ENCODE peak calls at places on chromosomes 3 and 15, in nine cellular contexts. One of them, this sample, is unnamed.

GRCh38 chr15:78680416-78681068 is 39.5 kb upstream of the CHRNB4 start:
- DNase-seq in tibial artery: no peak
- DNase-seq in sigmoid colon: no peak
- DNase-seq in HCT116: no peak
- DNase-seq in CD8-positive, alpha-beta T cell: no peak
- DNase-seq in transverse colon: no peak
- DNase-seq in pancreas: no peak
- DNase-seq in IMR-90: no peak
- DNase-seq in psoas muscle: no peak
- DNase-seq in this sample: no peak

GRCh38 chr3:50238549-50239026 is 2.6 kb downstream of the GNAI2 start:
- DNase-seq in tibial artery: peak; percentile 85
- DNase-seq in sigmoid colon: peak; percentile 96
- DNase-seq in HCT116: no peak
- DNase-seq in CD8-positive, alpha-beta T cell: no peak
- DNase-seq in transverse colon: peak; percentile 93
- DNase-seq in pancreas: peak; percentile 97
- DNase-seq in IMR-90: no peak
- DNase-seq in psoas muscle: peak; percentile 87
- DNase-seq in this sample: no peak

GRCh38 chr3:149620291-149621020 is 37.4 kb downstream of the WWTR1 start:
- DNase-seq in tibial artery: no peak
- DNase-seq in sigmoid colon: no peak
- DNase-seq in HCT116: no peak
- DNase-seq in CD8-positive, alpha-beta T cell: no peak
- DNase-seq in transverse colon: no peak
- DNase-seq in pancreas: no peak
- DNase-seq in IMR-90: peak; percentile 87
- DNase-seq in psoas muscle: no peak
- DNase-seq in this sample: no peak

GRCh38 chr3:172373912-172374311 is 74.3 kb downstream of the GHSR start:
- DNase-seq in tibial artery: no peak
- DNase-seq in sigmoid colon: no peak
- DNase-seq in HCT116: no peak
- DNase-seq in CD8-positive, alpha-beta T cell: no peak
- DNase-seq in transverse colon: no peak
- DNase-seq in pancreas: no peak
- DNase-seq in IMR-90: no peak
- DNase-seq in psoas muscle: no peak
- DNase-seq in this sample: no peak

GRCh38 chr3:11381563-11381962 is 109.4 kb downstream of the ATG7 start:
- DNase-seq in tibial artery: no peak
- DNase-seq in sigmoid colon: no peak
- DNase-seq in HCT116: no peak
- DNase-seq in CD8-positive, alpha-beta T cell: no peak
- DNase-seq in transverse colon: no peak
- DNase-seq in pancreas: no peak
- DNase-seq in IMR-90: peak; percentile 68
- DNase-seq in psoas muscle: no peak
- DNase-seq in this sample: peak; percentile 13

GRCh38 chr15:50798684-50799083 is 33.2 kb upstream of the SPPL2A start:
- DNase-seq in tibial artery: no peak
- DNase-seq in sigmoid colon: no peak
- DNase-seq in HCT116: no peak
- DNase-seq in CD8-positive, alpha-beta T cell: no peak
- DNase-seq in transverse colon: peak; percentile 54
- DNase-seq in pancreas: no peak
- DNase-seq in IMR-90: peak; percentile 5
- DNase-seq in psoas muscle: peak; percentile 23
- DNase-seq in this sample: peak; percentile 67

GRCh38 chr3:14517601-14518431 is 22.3 kb downstream of the GRIP2 start:
- DNase-seq in tibial artery: no peak
- DNase-seq in sigmoid colon: peak; percentile 46
- DNase-seq in HCT116: no peak
- DNase-seq in CD8-positive, alpha-beta T cell: no peak
- DNase-seq in transverse colon: no peak
- DNase-seq in pancreas: no peak
- DNase-seq in IMR-90: no peak
- DNase-seq in psoas muscle: no peak
- DNase-seq in this sample: no peak

GRCh38 chr15:28930011-28930410 is 44.2 kb downstream of the APBA2 start:
- DNase-seq in tibial artery: no peak
- DNase-seq in sigmoid colon: peak; percentile 29
- DNase-seq in HCT116: no peak
- DNase-seq in CD8-positive, alpha-beta T cell: no peak
- DNase-seq in transverse colon: no peak
- DNase-seq in pancreas: no peak
- DNase-seq in IMR-90: no peak
- DNase-seq in psoas muscle: no peak
- DNase-seq in this sample: no peak

GRCh38 chr15:39801641-39802309 is 19.1 kb upstream of the FSIP1 start:
- DNase-seq in tibial artery: no peak
- DNase-seq in sigmoid colon: no peak
- DNase-seq in HCT116: peak; percentile 46
- DNase-seq in CD8-positive, alpha-beta T cell: no peak
- DNase-seq in transverse colon: peak; percentile 53
- DNase-seq in pancreas: peak; percentile 43
- DNase-seq in IMR-90: no peak
- DNase-seq in psoas muscle: no peak
- DNase-seq in this sample: peak; percentile 25

GRCh38 chr3:8503871-8504610 is 2.4 kb downstream of the LMCD1 start:
- DNase-seq in tibial artery: no peak
- DNase-seq in sigmoid colon: no peak
- DNase-seq in HCT116: no peak
- DNase-seq in CD8-positive, alpha-beta T cell: no peak
- DNase-seq in transverse colon: no peak
- DNase-seq in pancreas: no peak
- DNase-seq in IMR-90: no peak
- DNase-seq in psoas muscle: no peak
- DNase-seq in this sample: no peak

DNA sequence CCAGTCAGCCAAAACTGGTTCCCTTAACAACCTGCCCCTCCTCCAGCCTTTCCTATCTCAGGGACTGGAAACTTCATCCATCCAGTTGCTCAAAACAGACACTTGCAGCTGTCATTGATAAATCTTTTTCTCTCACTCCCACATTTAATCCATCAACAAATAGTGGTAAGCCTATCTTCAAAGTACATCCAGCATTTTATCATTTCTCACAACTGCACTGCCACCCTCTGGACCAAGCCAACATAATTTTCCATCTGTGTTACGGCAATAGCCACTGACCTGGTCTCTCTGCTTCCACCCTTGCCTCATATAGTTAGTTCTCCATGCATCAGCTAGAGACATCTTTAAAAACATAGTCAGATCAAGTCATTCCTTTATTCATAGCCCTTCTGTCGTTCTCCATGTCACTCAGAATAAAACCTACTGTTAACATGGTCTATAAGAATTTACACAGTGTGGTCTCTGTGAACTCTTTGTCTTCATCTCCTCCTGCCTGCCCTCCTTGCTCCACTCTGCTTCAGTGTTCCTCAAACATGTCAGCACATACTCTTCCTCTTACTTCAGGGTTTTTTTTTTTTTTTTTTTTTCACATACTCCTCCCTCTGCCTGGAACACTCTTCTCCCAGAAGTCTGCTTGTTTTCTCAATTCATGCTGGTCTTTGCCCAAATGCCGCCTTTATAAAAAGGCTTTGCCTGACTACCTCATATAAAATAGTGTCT is 102.5 kb upstream of the COL6A5 start:
- DNase-seq in tibial artery: no peak
- DNase-seq in sigmoid colon: no peak
- DNase-seq in HCT116: no peak
- DNase-seq in CD8-positive, alpha-beta T cell: no peak
- DNase-seq in transverse colon: no peak
- DNase-seq in pancreas: no peak
- DNase-seq in IMR-90: peak; percentile 10
- DNase-seq in psoas muscle: no peak
- DNase-seq in this sample: peak; percentile 18
- TF ChIP-seq CTCF in tibial artery: no peak
- TF ChIP-seq CTCF in sigmoid colon: no peak
- TF ChIP-seq CTCF in HCT116: no peak
- TF ChIP-seq CTCF in CD8-positive, alpha-beta T cell: no peak
- TF ChIP-seq CTCF in transverse colon: peak; percentile 3
- TF ChIP-seq CTCF in pancreas: no peak
- TF ChIP-seq CTCF in IMR-90: peak; percentile 31
- TF ChIP-seq CTCF in psoas muscle: no peak
- TF ChIP-seq CTCF in this sample: peak; percentile 14

DNA sequence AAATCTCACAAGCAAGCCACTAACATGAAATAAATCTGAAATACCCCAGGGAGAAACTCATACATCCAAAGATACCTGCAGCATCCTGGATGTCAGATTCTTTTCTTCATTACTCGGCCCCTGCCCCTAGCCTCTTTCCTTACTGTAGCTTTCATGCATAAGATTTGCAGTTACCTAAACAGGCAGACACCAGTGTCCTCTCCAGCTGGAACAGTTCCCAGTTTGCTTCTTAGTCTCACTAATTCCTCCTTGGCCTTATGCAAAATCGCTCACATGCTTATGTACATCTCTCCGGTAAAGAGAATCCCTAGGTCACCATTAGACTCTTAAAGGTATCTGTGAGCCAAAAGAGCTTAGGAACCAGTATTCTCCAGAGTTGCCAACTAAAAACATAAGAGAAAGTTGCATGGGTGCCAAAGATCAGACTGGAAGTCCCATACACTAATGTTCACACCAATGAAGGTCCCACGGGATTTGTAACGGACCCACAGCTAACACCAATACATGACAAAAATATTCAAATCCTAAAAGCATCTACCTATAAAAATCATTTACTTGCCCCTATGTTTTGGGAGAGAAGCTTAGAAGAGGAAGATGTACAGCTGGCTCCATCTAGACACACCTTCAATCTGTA is 66.6 kb downstream of the CBLB start:
- DNase-seq in tibial artery: no peak
- DNase-seq in sigmoid colon: no peak
- DNase-seq in HCT116: no peak
- DNase-seq in CD8-positive, alpha-beta T cell: no peak
- DNase-seq in transverse colon: no peak
- DNase-seq in pancreas: no peak
- DNase-seq in IMR-90: no peak
- DNase-seq in psoas muscle: no peak
- DNase-seq in this sample: no peak
- H3K4me3 ChIP-seq in tibial artery: no peak overlapping the region
- H3K4me3 ChIP-seq in sigmoid colon: no peak overlapping the region
- H3K4me3 ChIP-seq in HCT116: no peak overlapping the region
- H3K4me3 ChIP-seq in CD8-positive, alpha-beta T cell: no peak overlapping the region
- H3K4me3 ChIP-seq in transverse colon: no peak overlapping the region
- H3K4me3 ChIP-seq in pancreas: no peak overlapping the region
- H3K4me3 ChIP-seq in IMR-90: no peak overlapping the region
- H3K4me3 ChIP-seq in psoas muscle: no peak overlapping the region
- H3K4me3 ChIP-seq in this sample: no peak overlapping the region

GRCh38 chr3:184298759-184299487 is at the start of gene PSMD2:
- DNase-seq in tibial artery: peak; percentile 96
- DNase-seq in sigmoid colon: peak; percentile 99
- DNase-seq in HCT116: peak; percentile 89
- DNase-seq in CD8-positive, alpha-beta T cell: peak; percentile 98
- DNase-seq in transverse colon: peak; percentile 99
- DNase-seq in pancreas: peak; percentile 99
- DNase-seq in IMR-90: peak; percentile 93
- DNase-seq in psoas muscle: peak; percentile 98
- DNase-seq in this sample: peak; percentile 83
- TF ChIP-seq CTCF in tibial artery: no peak
- TF ChIP-seq CTCF in sigmoid colon: no peak
- TF ChIP-seq CTCF in HCT116: no peak
- TF ChIP-seq CTCF in CD8-positive, alpha-beta T cell: no peak
- TF ChIP-seq CTCF in transverse colon: no peak
- TF ChIP-seq CTCF in pancreas: no peak
- TF ChIP-seq CTCF in IMR-90: no peak
- TF ChIP-seq CTCF in psoas muscle: no peak
- TF ChIP-seq CTCF in this sample: no peak

DNA sequence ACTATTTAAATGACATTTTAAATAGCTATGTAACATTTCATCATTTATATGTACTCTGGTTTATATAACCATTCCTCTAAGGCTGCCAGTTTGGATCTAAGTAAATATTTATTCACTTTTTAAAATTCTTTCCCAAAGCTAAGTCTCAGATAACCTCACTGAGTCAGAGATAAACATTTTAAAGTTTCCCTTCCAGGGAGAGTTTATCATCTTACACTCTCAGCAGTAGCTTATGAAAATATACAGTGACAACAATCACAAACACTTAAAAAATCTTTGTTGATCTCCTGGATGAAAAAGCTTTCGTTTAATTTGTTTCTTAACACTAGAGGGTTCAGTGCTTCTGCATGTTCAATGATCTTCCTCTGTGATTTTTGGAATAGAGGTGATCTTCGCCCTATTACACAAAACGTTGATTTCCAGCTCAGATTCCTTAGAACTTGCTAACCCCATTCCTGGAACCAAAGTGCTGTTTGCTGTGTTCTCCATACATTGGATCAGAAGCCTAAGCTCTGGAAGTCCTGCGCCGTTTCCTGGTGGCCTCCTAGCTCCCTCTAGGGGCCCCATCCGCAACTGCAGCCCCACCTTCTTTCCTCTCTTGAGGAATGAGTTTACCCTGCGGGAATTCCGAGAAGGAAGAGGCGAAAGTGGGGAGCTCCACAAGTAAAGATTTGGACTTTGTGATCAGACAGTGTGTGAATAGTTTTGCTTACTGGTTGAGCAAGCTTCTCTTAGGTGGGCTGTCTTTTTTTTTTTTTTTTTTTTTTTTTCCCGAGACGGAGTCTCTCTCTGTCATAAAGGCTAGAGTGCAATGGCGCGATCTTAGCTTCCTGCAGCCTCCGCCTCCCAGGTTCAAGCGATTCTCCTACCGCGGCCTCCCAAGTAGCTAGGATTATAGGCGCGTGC is 29.3 kb upstream of the SACM1L start:
- DNase-seq in tibial artery: peak; percentile 69
- DNase-seq in sigmoid colon: peak; percentile 87
- DNase-seq in HCT116: peak; percentile 41
- DNase-seq in CD8-positive, alpha-beta T cell: peak; percentile 48
- DNase-seq in transverse colon: peak; percentile 85
- DNase-seq in pancreas: peak; percentile 72
- DNase-seq in IMR-90: peak; percentile 97
- DNase-seq in psoas muscle: peak; percentile 65
- DNase-seq in this sample: peak; percentile 66
- H3K4me3 ChIP-seq in tibial artery: no peak overlapping the region
- H3K4me3 ChIP-seq in sigmoid colon: no peak overlapping the region
- H3K4me3 ChIP-seq in HCT116: no peak overlapping the region
- H3K4me3 ChIP-seq in CD8-positive, alpha-beta T cell: no peak overlapping the region
- H3K4me3 ChIP-seq in transverse colon: no peak overlapping the region
- H3K4me3 ChIP-seq in pancreas: no peak overlapping the region
- H3K4me3 ChIP-seq in IMR-90: no peak overlapping the region
- H3K4me3 ChIP-seq in psoas muscle: no peak overlapping the region
- H3K4me3 ChIP-seq in this sample: no peak overlapping the region

DNA sequence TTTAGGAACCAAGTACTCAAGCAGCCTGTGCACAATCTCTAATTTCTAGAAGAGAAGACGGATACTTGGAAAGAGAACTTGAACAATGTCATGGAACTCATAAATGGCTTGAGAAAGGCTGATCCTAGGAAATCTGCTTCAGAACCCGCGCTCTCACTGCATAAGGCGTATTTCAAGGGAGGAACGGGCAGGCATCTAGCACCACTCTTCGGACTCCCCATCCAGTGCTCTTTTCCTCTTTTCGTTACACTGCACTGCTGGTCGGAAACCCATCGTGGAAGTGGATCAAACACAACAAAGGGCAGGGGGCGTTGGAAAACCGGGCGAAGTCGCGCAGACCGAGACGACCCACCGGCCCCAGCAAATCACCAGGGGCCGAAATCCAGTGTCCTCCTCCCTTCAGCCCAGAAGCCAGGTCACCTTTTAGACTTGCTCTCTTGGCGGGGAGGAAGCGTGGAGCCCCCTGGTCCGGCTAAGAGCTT is 538 bp upstream of the TLNRD1 start:
- DNase-seq in tibial artery: no peak
- DNase-seq in sigmoid colon: no peak
- DNase-seq in HCT116: no peak
- DNase-seq in CD8-positive, alpha-beta T cell: peak; percentile 7
- DNase-seq in transverse colon: no peak
- DNase-seq in pancreas: no peak
- DNase-seq in IMR-90: no peak
- DNase-seq in psoas muscle: no peak
- DNase-seq in this sample: peak; percentile 17
- TF ChIP-seq CTCF in tibial artery: no peak
- TF ChIP-seq CTCF in sigmoid colon: no peak
- TF ChIP-seq CTCF in HCT116: no peak
- TF ChIP-seq CTCF in CD8-positive, alpha-beta T cell: no peak
- TF ChIP-seq CTCF in transverse colon: no peak
- TF ChIP-seq CTCF in pancreas: no peak
- TF ChIP-seq CTCF in IMR-90: no peak
- TF ChIP-seq CTCF in psoas muscle: no peak
- TF ChIP-seq CTCF in this sample: no peak